ENCODE peak calls at places on chromosomes 13 and 19, in ten cellular contexts. U is PC-3, V is fibroblast of lung, N is body of pancreas, R is thoracic aorta, F is cardiac muscle cell, O is GM23338, I is heart left ventricle, P is Peyer's patch, Z is caudate nucleus. M is an unnamed sample.
A peak's percentile ranks its signal among the peaks of the same experiment; 100 is the strongest.

GRCh38 chr13:65638572-65639168 is 1591.5 kb downstream of the PCDH9 start:
- DNase-seq in U (peak; percentile 56), V (peak; percentile 52), N (no peak), R (no peak), F (peak; percentile 79), O (peak; percentile 72), I (no peak), P (no peak), Z (no peak), M (no peak)

GRCh38 chr19:954672-955494 is 29.0 kb downstream of the ARID3A start:
- DNase-seq in U (no peak), V (no peak), N (no peak), R (no peak), F (peak; percentile 46), O (no peak), I (no peak), P (no peak), Z (no peak), M (no peak)

GRCh38 chr19:51691122-51692064 is 1.7 kb upstream of the SPACA6 start:
- DNase-seq in U (no peak), V (peak; percentile 78), N (no peak), R (no peak), F (peak; percentile 81), O (peak; percentile 89), I (no peak), P (no peak), Z (no peak), M (no peak)

GRCh38 chr19:39970424-39970673 is 616 bp upstream of the PSMC4 start:
- DNase-seq in U (peak; percentile 8), V (no peak), N (no peak), R (no peak), F (no peak), O (no peak), I (no peak), P (no peak), Z (no peak), M (no peak)

GRCh38 chr13:20387441-20387971 is 138.2 kb downstream of the CRYL1 start:
- DNase-seq in U (peak; percentile 95), V (peak; percentile 61), N (no peak), R (no peak), F (no peak), O (no peak), I (no peak), P (no peak), Z (no peak), M (no peak)

GRCh38 chr13:113914333-113915011 is 50.6 kb upstream of the GAS6 start:
- DNase-seq in U (no peak), V (no peak), N (no peak), R (no peak), F (no peak), O (no peak), I (no peak), P (no peak), Z (no peak), M (no peak)

GRCh38 chr19:16957855-16958254 is 68.8 kb downstream of the CPAMD8 start:
- DNase-seq in U (no peak), V (no peak), N (no peak), R (no peak), F (no peak), O (no peak), I (no peak), P (no peak), Z (no peak), M (no peak)

GRCh38 chr13:40377783-40378182 is 288.7 kb downstream of the FOXO1 start:
- DNase-seq in U (no peak), V (peak; percentile 78), N (no peak), R (no peak), F (peak; percentile 80), O (no peak), I (no peak), P (no peak), Z (peak; percentile 23), M (peak; percentile 66)

GRCh38 chr19:47274071-47274890 is at the start of gene INAFM1:
- DNase-seq in U (peak; percentile 87), V (peak; percentile 86), N (peak; percentile 99), R (peak; percentile 91), F (peak; percentile 97), O (peak; percentile 95), I (peak; percentile 97), P (peak; percentile 100), Z (peak; percentile 92), M (peak; percentile 98)

GRCh38 chr19:47274891-47275865 is 493 bp downstream of the INAFM1 start:
- DNase-seq in U (peak; percentile 1), V (peak; percentile 25), N (peak; percentile 43), R (no peak), F (peak; percentile 29), O (peak; percentile 62), I (peak; percentile 56), P (peak; percentile 67), Z (no peak), M (peak; percentile 62)

GRCh38 chr19:47273313-47274070 is 1.2 kb upstream of the INAFM1 start:
- DNase-seq in U (peak; percentile 79), V (peak; percentile 92), N (peak; percentile 92), R (peak; percentile 78), F (peak; percentile 97), O (peak; percentile 95), I (peak; percentile 94), P (peak; percentile 97), Z (peak; percentile 81), M (peak; percentile 92)

GRCh38 chr19:47272448-47273312 is 2.0 kb upstream of the INAFM1 start:
- DNase-seq in U (peak; percentile 7), V (peak; percentile 35), N (peak; percentile 52), R (peak; percentile 33), F (no peak), O (peak; percentile 50), I (peak; percentile 57), P (peak; percentile 71), Z (no peak), M (no peak)

GRCh38 chr19:47275866-47276461 is 1.3 kb downstream of the INAFM1 start:
- DNase-seq in U (no peak), V (peak; percentile 73), N (no peak), R (no peak), F (peak; percentile 65), O (no peak), I (peak; percentile 77), P (no peak), Z (no peak), M (peak; percentile 76)
- H3K27ac ChIP-seq in U (no peak overlapping the region), V (peak overlapping the region; percentile 79), N (peak overlapping the region; percentile 95), R (peak overlapping the region; percentile 91), F (no peak overlapping the region), O (no peak overlapping the region), I (no peak overlapping the region), P (peak overlapping the region; percentile 98), Z (no peak overlapping the region), M (peak overlapping the region; percentile 88)

DNA sequence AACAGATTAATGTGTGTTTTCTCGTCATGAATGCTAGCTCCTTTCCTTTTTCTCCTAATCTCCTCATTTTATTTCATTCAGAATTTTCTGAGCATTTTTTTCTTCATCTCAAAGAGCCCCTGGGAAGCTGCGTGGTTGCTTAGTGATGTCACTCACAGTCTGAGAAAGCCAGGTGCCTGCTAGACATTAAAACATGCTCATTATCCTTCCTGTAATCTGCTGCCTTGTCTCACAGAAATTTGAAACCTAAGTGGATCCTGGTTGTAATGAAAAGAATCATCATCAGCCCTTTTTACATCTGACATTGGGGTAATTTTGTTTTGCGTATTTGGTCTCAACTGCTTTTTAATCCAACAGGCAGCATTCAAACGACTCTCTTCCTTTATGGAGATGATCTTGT is 108.2 kb upstream of the RNF113B start:
- DNase-seq in U (no peak), V (peak; percentile 70), N (no peak), R (no peak), F (no peak), O (no peak), I (no peak), P (no peak), Z (no peak), M (no peak)
- H3K27ac ChIP-seq in U (no peak overlapping the region), V (no peak overlapping the region), N (no peak overlapping the region), R (no peak overlapping the region), F (no peak overlapping the region), O (peak overlapping the region; percentile 81), I (no peak overlapping the region), P (no peak overlapping the region), Z (no peak overlapping the region), M (no peak overlapping the region)

GRCh38 chr13:99200433-99201167 is at the start of gene UBAC2:
- DNase-seq in U (peak; percentile 94), V (peak; percentile 86), N (peak; percentile 95), R (peak; percentile 82), F (peak; percentile 96), O (peak; percentile 97), I (peak; percentile 96), P (peak; percentile 98), Z (peak; percentile 93), M (peak; percentile 91)

GRCh38 chr13:99196466-99197256 is 4.0 kb upstream of the UBAC2 start:
- DNase-seq in U (peak; percentile 74), V (no peak), N (no peak), R (no peak), F (no peak), O (no peak), I (no peak), P (no peak), Z (no peak), M (no peak)

GRCh38 chr13:99198630-99199029 is 2.0 kb upstream of the UBAC2 start:
- DNase-seq in U (peak; percentile 89), V (no peak), N (no peak), R (no peak), F (no peak), O (no peak), I (no peak), P (no peak), Z (no peak), M (no peak)

GRCh38 chr13:99199541-99200432 is 867 bp upstream of the UBAC2 start:
- DNase-seq in U (no peak), V (peak; percentile 22), N (no peak), R (no peak), F (no peak), O (no peak), I (no peak), P (no peak), Z (no peak), M (no peak)

DNA sequence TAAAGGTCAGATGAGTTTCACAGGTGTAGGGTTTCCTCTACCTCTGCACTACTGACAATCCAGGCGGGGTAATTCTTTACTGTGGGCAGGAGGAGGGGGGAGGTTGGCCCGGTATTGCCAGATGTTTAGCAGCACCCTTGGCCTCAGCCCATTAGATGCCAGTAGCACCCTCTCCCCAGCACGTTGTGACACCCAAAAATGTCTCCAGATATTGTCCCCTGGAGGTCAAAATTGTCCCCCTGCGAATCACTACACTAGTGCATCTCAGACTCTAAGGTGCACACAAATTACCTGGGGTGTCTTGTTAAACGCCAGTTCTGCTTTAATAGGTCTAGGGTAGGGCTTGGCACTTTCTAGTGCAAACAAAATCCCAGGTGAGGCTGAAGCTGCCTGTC is 3.4 kb upstream of the UBAC2 start:
- DNase-seq in U (peak; percentile 77), V (no peak), N (no peak), R (no peak), F (no peak), O (no peak), I (no peak), P (no peak), Z (no peak), M (no peak)
- H3K27ac ChIP-seq in U (peak overlapping the region; percentile 93), V (no peak overlapping the region), N (no peak overlapping the region), R (no peak overlapping the region), F (no peak overlapping the region), O (no peak overlapping the region), I (no peak overlapping the region), P (peak overlapping the region; percentile 43), Z (no peak overlapping the region), M (no peak overlapping the region)

GRCh38 chr13:33307820-33308219 is 22.3 kb upstream of the STARD13 start:
- DNase-seq in U (no peak), V (peak; percentile 90), N (no peak), R (no peak), F (peak; percentile 40), O (no peak), I (no peak), P (no peak), Z (no peak), M (no peak)

GRCh38 chr13:33311040-33311439 is 25.5 kb upstream of the STARD13 start:
- DNase-seq in U (no peak), V (no peak), N (no peak), R (no peak), F (no peak), O (no peak), I (no peak), P (no peak), Z (no peak), M (no peak)

GRCh38 chr13:33310245-33311038 is 24.9 kb upstream of the STARD13 start:
- DNase-seq in U (peak; percentile 69), V (no peak), N (no peak), R (no peak), F (no peak), O (no peak), I (no peak), P (no peak), Z (no peak), M (no peak)

GRCh38 chr13:33313504-33313903 is 27.9 kb upstream of the STARD13 start:
- DNase-seq in U (no peak), V (no peak), N (no peak), R (no peak), F (no peak), O (no peak), I (no peak), P (no peak), Z (no peak), M (no peak)

DNA sequence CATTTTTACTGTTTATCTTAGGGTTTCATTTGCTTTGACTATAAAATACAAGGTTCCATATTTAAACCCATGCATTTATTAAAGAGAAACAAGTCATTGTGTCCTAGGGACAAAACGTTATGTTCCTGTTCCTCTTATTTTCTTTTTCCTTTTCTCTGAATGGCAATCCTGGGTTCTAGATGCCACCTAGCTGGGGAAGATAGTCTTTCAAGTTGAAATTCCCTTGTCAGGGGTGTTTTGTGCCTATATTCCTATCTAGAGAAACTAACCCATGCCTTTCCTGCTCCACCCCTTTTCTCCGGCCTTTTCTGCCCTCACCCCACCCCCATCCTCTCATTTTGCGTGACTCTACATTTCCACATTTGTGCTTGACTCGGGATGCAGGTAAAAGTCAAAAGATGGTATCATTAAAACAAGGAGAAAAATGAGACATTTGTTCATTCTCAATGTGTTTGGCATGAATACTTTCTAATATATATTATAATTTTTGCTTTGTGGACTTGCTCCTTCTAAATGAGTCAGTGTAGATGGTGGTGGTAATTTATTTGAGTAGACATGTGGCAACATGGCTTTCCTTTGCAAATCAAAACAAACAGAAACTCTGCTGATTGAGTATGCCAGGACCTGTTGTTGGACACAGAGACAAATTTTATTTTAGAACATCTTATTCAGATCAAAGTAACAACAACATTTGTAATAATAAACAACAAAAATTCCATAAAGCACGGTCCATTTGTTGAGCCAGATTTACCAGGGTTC is 26.8 kb upstream of the STARD13 start:
- DNase-seq in U (no peak), V (peak; percentile 14), N (no peak), R (no peak), F (peak; percentile 36), O (peak; percentile 37), I (no peak), P (no peak), Z (peak; percentile 6), M (no peak)
- H3K27ac ChIP-seq in U (no peak overlapping the region), V (no peak overlapping the region), N (no peak overlapping the region), R (no peak overlapping the region), F (no peak overlapping the region), O (no peak overlapping the region), I (no peak overlapping the region), P (no peak overlapping the region), Z (no peak overlapping the region), M (peak overlapping the region; percentile 46)

M was measured in uterus.